ENCODE peak calls at places on chromosomes 1 and 21, in seven cellular contexts. M is lower leg skin, B is Peyer's patch, V is adrenal gland, H is GM12892, X is tibial nerve, D is IMR-90. Y is an unnamed sample.

GRCh38 chr1:64516803-64517568 is 47.1 kb downstream of the CACHD1 start:
- DNase-seq in M (no peak), B (no peak), V (no peak), H (no peak), X (no peak), D (peak; percentile 52), Y (no peak)

GRCh38 chr1:116754203-116754977 is at the start of gene CD2:
- DNase-seq in M (no peak), B (peak; percentile 85), V (no peak), H (no peak), X (no peak), D (no peak), Y (no peak)

GRCh38 chr1:15249032-15249601 is 2.1 kb downstream of the FHAD1 start:
- DNase-seq in M (no peak), B (no peak), V (no peak), H (no peak), X (no peak), D (peak; percentile 4), Y (no peak)

GRCh38 chr1:181551249-181551648 is 67.9 kb downstream of the CACNA1E start:
- DNase-seq in M (no peak), B (peak; percentile 53), V (no peak), H (no peak), X (no peak), D (no peak), Y (no peak)

GRCh38 chr1:160342520-160342919 is 530 bp downstream of the COPA start:
- DNase-seq in M (no peak), B (no peak), V (peak; percentile 19), H (no peak), X (no peak), D (no peak), Y (no peak)

GRCh38 chr1:76764638-76765572 is 102.4 kb upstream of the ST6GALNAC5 start:
- DNase-seq in M (no peak), B (no peak), V (no peak), H (no peak), X (no peak), D (no peak), Y (no peak)

GRCh38 chr1:35988237-35988636 is 57.3 kb downstream of the AGO3 start:
- DNase-seq in M (no peak), B (no peak), V (no peak), H (no peak), X (no peak), D (no peak), Y (no peak)

GRCh38 chr1:54671985-54672608 is 30.5 kb downstream of the MROH7 start:
- DNase-seq in M (peak; percentile 18), B (peak; percentile 81), V (peak; percentile 55), H (peak; percentile 53), X (no peak), D (peak; percentile 50), Y (peak; percentile 59)

GRCh38 chr21:36976882-36977651 is 10.6 kb upstream of the HLCS start:
- DNase-seq in M (peak; percentile 33), B (peak; percentile 64), V (no peak), H (no peak), X (no peak), D (peak; percentile 75), Y (no peak)

GRCh38 chr1:157975216-157975615 is 18.2 kb upstream of the KIRREL1 start:
- DNase-seq in M (no peak), B (no peak), V (no peak), H (no peak), X (no peak), D (no peak), Y (no peak)

GRCh38 chr1:59673575-59674467 is 140.9 kb upstream of the HOOK1 start:
- DNase-seq in M (peak; percentile 82), B (no peak), V (no peak), H (no peak), X (peak; percentile 29), D (no peak), Y (no peak)

GRCh38 chr1:223010552-223011229 is 132.4 kb downstream of the TLR5 start:
- DNase-seq in M (no peak), B (no peak), V (no peak), H (no peak), X (no peak), D (peak; percentile 19), Y (no peak)

DNA sequence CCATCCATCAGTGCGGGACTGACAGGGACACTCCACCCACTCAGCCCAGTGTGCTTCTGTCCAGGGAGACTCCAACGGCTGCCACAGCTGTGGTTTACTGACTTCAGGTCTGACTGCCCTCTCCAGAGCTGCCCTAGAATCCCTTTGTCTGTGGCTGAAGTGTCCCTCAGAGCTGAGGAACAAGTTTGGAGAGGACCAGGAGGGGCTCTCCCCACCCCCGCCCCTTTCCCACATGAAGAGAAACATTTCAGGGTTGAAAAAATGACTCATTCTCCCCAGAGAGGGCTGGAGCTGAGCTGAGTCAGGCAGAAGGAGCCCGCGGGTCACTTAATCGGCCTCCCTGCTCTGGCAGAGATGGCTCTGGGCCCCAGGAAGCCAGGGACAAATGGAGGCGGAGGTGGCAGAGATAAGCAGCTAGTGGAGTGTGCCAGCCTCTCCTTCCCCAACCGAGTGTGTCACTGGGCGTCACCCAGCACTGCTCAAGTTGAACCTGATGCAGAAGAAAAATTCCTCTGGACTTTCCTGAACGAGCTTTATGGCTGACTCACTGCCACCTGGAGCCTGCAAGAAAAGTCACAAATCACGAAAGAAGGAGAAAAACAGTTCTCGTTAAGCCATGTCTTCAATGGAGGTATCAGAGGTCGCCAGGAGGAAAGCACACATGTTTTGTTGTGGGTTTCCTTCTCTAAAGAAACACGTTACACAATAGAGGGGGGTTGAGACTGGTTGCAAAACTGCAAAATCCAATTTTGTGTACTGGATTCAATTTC is 34.3 kb upstream of the ECE1 start:
- DNase-seq in M (peak; percentile 85), B (peak; percentile 92), V (peak; percentile 90), H (no peak), X (peak; percentile 54), D (peak; percentile 91), Y (peak; percentile 43)
- TF ChIP-seq POLR2A in M (no peak), B (no peak), V (peak; percentile 76), H (peak; percentile 16), X (peak; percentile 30), D (peak; percentile 11), Y (no peak)

DNA sequence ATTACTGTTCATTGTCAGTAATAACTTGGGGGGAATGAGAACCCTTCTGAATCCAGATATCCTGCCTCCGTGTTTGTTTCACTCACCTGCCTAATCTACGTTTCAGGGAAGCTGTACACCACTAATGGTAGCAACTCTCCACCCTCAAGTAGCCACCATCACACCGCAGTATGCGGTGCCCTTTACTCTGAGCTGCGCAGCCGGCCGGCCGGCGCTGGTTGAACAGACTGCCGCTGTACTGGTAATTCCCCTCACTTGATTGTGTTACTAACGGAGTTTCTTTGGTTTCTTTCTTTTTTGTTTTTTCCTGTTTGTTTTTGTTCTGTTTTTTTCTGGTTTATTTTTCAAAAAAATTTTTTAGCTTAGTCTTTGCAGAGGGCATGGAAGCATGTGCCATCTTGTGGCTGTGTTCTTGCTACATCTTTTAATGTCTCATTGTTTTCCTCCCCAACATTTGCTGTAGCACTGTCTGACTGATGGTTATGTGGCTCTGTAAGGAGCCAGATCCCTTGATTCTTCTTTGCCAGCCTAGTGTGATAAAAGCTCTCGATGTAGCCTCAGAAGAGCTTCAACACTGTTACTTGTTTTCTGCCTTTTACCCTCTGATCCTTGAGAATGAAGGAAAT is 15.9 kb upstream of the OLFML3 start:
- DNase-seq in M (no peak), B (no peak), V (no peak), H (no peak), X (no peak), D (peak; percentile 14), Y (no peak)
- TF ChIP-seq POLR2A in M (no peak), B (no peak), V (no peak), H (no peak), X (no peak), D (no peak), Y (no peak)

GRCh38 chr1:6785318-6785712 is at the start of gene CAMTA1:
- DNase-seq in M (no peak), B (no peak), V (no peak), H (peak; percentile 96), X (no peak), D (no peak), Y (no peak)

GRCh38 chr1:6783956-6784559 is 1.2 kb upstream of the CAMTA1 start:
- DNase-seq in M (no peak), B (no peak), V (no peak), H (no peak), X (no peak), D (no peak), Y (no peak)

GRCh38 chr1:6783221-6783620 is 2.0 kb upstream of the CAMTA1 start:
- DNase-seq in M (no peak), B (no peak), V (no peak), H (no peak), X (no peak), D (no peak), Y (no peak)

GRCh38 chr1:6785721-6786505 is 659 bp downstream of the CAMTA1 start:
- DNase-seq in M (peak; percentile 25), B (peak; percentile 56), V (peak; percentile 61), H (peak; percentile 74), X (no peak), D (peak; percentile 15), Y (peak; percentile 56)

GRCh38 chr1:6784560-6785317 is 515 bp upstream of the CAMTA1 start:
- DNase-seq in M (peak; percentile 100), B (peak; percentile 100), V (peak; percentile 99), H (peak; percentile 87), X (peak; percentile 100), D (peak; percentile 100), Y (peak; percentile 96)
- TF ChIP-seq POLR2A in M (peak; percentile 70), B (peak; percentile 94), V (peak; percentile 97), H (peak; percentile 83), X (peak; percentile 95), D (peak; percentile 69), Y (peak; percentile 79)

GRCh38 chr1:147673401-147673800 is 3.1 kb upstream of the ACP6 start:
- DNase-seq in M (no peak), B (no peak), V (no peak), H (no peak), X (no peak), D (peak; percentile 26), Y (no peak)

GRCh38 chr1:147673816-147674215 is 3.5 kb upstream of the ACP6 start:
- DNase-seq in M (no peak), B (no peak), V (no peak), H (no peak), X (no peak), D (no peak), Y (no peak)

GRCh38 chr1:147665521-147665920 is 4.8 kb downstream of the ACP6 start:
- DNase-seq in M (no peak), B (no peak), V (no peak), H (no peak), X (no peak), D (no peak), Y (no peak)

GRCh38 chr1:147669475-147670318 is 627 bp downstream of the ACP6 start:
- DNase-seq in M (peak; percentile 21), B (peak; percentile 74), V (peak; percentile 46), H (peak; percentile 29), X (peak; percentile 18), D (peak; percentile 47), Y (peak; percentile 29)

DNA sequence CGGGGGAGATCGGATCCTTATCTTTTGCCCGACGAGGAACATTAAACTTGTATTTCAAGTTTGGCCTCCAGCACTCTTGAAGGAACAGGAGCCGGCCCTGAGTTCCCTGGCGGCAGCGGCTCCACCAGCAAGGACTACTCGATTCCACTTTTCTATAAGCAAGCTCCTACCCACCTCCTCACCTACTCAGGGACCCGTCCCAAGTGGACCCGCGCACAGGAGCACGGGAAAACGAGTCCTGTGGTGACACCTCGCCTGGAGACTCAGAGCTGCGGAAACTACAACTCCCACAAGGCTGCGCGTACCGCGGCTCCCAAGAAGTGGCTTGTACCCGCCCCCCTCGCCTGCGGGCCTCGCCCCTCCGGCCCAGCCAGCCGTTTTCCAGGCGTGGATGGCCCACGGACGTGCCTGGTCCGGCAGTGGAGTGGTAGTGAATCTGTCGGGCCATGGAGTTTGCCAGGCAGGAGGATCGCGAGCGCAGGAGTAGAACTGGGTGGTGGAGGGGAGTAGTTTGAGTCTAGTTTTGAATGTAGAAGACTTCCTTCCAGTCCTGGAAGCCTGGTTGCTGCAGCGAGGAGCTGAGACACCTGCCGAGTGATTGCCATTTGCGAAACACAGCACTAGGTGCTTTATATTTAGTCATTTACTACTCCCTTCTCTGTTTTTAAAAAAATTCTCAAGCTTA is at the start of gene ACP6:
- DNase-seq in M (peak; percentile 90), B (peak; percentile 98), V (peak; percentile 94), H (peak; percentile 82), X (peak; percentile 77), D (peak; percentile 94), Y (peak; percentile 85)
- TF ChIP-seq POLR2A in M (no peak), B (peak; percentile 63), V (peak; percentile 74), H (no peak), X (peak; percentile 72), D (no peak), Y (no peak)

Y was measured in GM12891.